ENCODE peak calls at places on chromosomes 13 and 19, in seven cellular contexts. One of them, this sample, is unnamed.

GRCh38 chr19:1074512-1075283 is 7.7 kb downstream of the ARHGAP45 start:
- DNase-seq in SJSA1: no peak
- DNase-seq in K562: peak; percentile 96
- DNase-seq in lower lobe of right lung: peak; percentile 97
- DNase-seq in neuronal stem cell: no peak
- DNase-seq in ascending aorta: peak; percentile 83
- DNase-seq in stomach: peak; percentile 94
- DNase-seq in this sample: no peak

GRCh38 chr13:23852351-23852750 is 36.8 kb downstream of the MIPEP start:
- DNase-seq in SJSA1: no peak
- DNase-seq in K562: no peak
- DNase-seq in lower lobe of right lung: no peak
- DNase-seq in neuronal stem cell: no peak
- DNase-seq in ascending aorta: no peak
- DNase-seq in stomach: no peak
- DNase-seq in this sample: no peak

GRCh38 chr13:103539265-103539664 is 473.0 kb upstream of the SLC10A2 start:
- DNase-seq in SJSA1: no peak
- DNase-seq in K562: no peak
- DNase-seq in lower lobe of right lung: no peak
- DNase-seq in neuronal stem cell: peak; percentile 48
- DNase-seq in ascending aorta: no peak
- DNase-seq in stomach: no peak
- DNase-seq in this sample: peak; percentile 90

GRCh38 chr19:42850981-42851717 is 28.4 kb downstream of the PSG1 start:
- DNase-seq in SJSA1: peak; percentile 94
- DNase-seq in K562: no peak
- DNase-seq in lower lobe of right lung: no peak
- DNase-seq in neuronal stem cell: no peak
- DNase-seq in ascending aorta: peak; percentile 85
- DNase-seq in stomach: no peak
- DNase-seq in this sample: no peak

GRCh38 chr19:2532252-2533071 is 56.5 kb downstream of the GADD45B start:
- DNase-seq in SJSA1: no peak
- DNase-seq in K562: no peak
- DNase-seq in lower lobe of right lung: no peak
- DNase-seq in neuronal stem cell: no peak
- DNase-seq in ascending aorta: no peak
- DNase-seq in stomach: no peak
- DNase-seq in this sample: no peak

GRCh38 chr13:30576528-30576927 is 41.2 kb upstream of the USPL1 start:
- DNase-seq in SJSA1: no peak
- DNase-seq in K562: no peak
- DNase-seq in lower lobe of right lung: no peak
- DNase-seq in neuronal stem cell: no peak
- DNase-seq in ascending aorta: no peak
- DNase-seq in stomach: no peak
- DNase-seq in this sample: no peak

GRCh38 chr13:114309806-114310410 is 4.4 kb upstream of the CHAMP1 start:
- DNase-seq in SJSA1: no peak
- DNase-seq in K562: no peak
- DNase-seq in lower lobe of right lung: no peak
- DNase-seq in neuronal stem cell: no peak
- DNase-seq in ascending aorta: no peak
- DNase-seq in stomach: no peak
- DNase-seq in this sample: no peak

GRCh38 chr13:36973621-36974268 is 25.4 kb downstream of the ALG5 start:
- DNase-seq in SJSA1: no peak
- DNase-seq in K562: no peak
- DNase-seq in lower lobe of right lung: no peak
- DNase-seq in neuronal stem cell: no peak
- DNase-seq in ascending aorta: no peak
- DNase-seq in stomach: no peak
- DNase-seq in this sample: no peak

GRCh38 chr13:112325941-112326645 is 50.1 kb upstream of the SPACA7 start:
- DNase-seq in SJSA1: no peak
- DNase-seq in K562: no peak
- DNase-seq in lower lobe of right lung: no peak
- DNase-seq in neuronal stem cell: no peak
- DNase-seq in ascending aorta: no peak
- DNase-seq in stomach: no peak
- DNase-seq in this sample: no peak

GRCh38 chr13:60620611-60621395 is 223.8 kb downstream of the TDRD3 start:
- DNase-seq in SJSA1: no peak
- DNase-seq in K562: no peak
- DNase-seq in lower lobe of right lung: no peak
- DNase-seq in neuronal stem cell: no peak
- DNase-seq in ascending aorta: no peak
- DNase-seq in stomach: no peak
- DNase-seq in this sample: no peak

GRCh38 chr13:87872813-87873212 is 201.6 kb downstream of the SLITRK5 start:
- DNase-seq in SJSA1: no peak
- DNase-seq in K562: no peak
- DNase-seq in lower lobe of right lung: no peak
- DNase-seq in neuronal stem cell: no peak
- DNase-seq in ascending aorta: no peak
- DNase-seq in stomach: no peak
- DNase-seq in this sample: no peak

GRCh38 chr19:2495130-2495641 is 19.3 kb downstream of the GADD45B start:
- DNase-seq in SJSA1: peak; percentile 89
- DNase-seq in K562: no peak
- DNase-seq in lower lobe of right lung: peak; percentile 92
- DNase-seq in neuronal stem cell: no peak
- DNase-seq in ascending aorta: peak; percentile 96
- DNase-seq in stomach: peak; percentile 96
- DNase-seq in this sample: no peak

GRCh38 chr13:77860621-77861020 is 58.0 kb downstream of the EDNRB start:
- DNase-seq in SJSA1: no peak
- DNase-seq in K562: no peak
- DNase-seq in lower lobe of right lung: no peak
- DNase-seq in neuronal stem cell: no peak
- DNase-seq in ascending aorta: no peak
- DNase-seq in stomach: no peak
- DNase-seq in this sample: no peak

GRCh38 chr19:34481861-34482379 is 362 bp downstream of the WTIP start:
- DNase-seq in SJSA1: no peak
- DNase-seq in K562: no peak
- DNase-seq in lower lobe of right lung: no peak
- DNase-seq in neuronal stem cell: no peak
- DNase-seq in ascending aorta: peak; percentile 68
- DNase-seq in stomach: no peak
- DNase-seq in this sample: no peak

GRCh38 chr19:48858984-48859710 is 9.3 kb downstream of the PLEKHA4 start:
- DNase-seq in SJSA1: no peak
- DNase-seq in K562: peak; percentile 89
- DNase-seq in lower lobe of right lung: peak; percentile 79
- DNase-seq in neuronal stem cell: no peak
- DNase-seq in ascending aorta: no peak
- DNase-seq in stomach: no peak
- DNase-seq in this sample: no peak

GRCh38 chr13:24605923-24606372 is 74.3 kb upstream of the ATP12A start:
- DNase-seq in SJSA1: no peak
- DNase-seq in K562: no peak
- DNase-seq in lower lobe of right lung: no peak
- DNase-seq in neuronal stem cell: no peak
- DNase-seq in ascending aorta: no peak
- DNase-seq in stomach: no peak
- DNase-seq in this sample: peak; percentile 44

GRCh38 chr19:7230826-7231225 is 63.4 kb downstream of the INSR start:
- DNase-seq in SJSA1: no peak
- DNase-seq in K562: no peak
- DNase-seq in lower lobe of right lung: no peak
- DNase-seq in neuronal stem cell: no peak
- DNase-seq in ascending aorta: peak; percentile 81
- DNase-seq in stomach: peak; percentile 29
- DNase-seq in this sample: no peak

GRCh38 chr13:47546963-47547345 is 454.1 kb downstream of the SUCLA2 start:
- DNase-seq in SJSA1: no peak
- DNase-seq in K562: no peak
- DNase-seq in lower lobe of right lung: no peak
- DNase-seq in neuronal stem cell: no peak
- DNase-seq in ascending aorta: no peak
- DNase-seq in stomach: no peak
- DNase-seq in this sample: no peak

GRCh38 chr19:45876411-45877197 is 9.3 kb downstream of the IRF2BP1 start:
- DNase-seq in SJSA1: no peak
- DNase-seq in K562: peak; percentile 78
- DNase-seq in lower lobe of right lung: no peak
- DNase-seq in neuronal stem cell: no peak
- DNase-seq in ascending aorta: no peak
- DNase-seq in stomach: peak; percentile 82
- DNase-seq in this sample: no peak

GRCh38 chr13:23610187-23610576 is 40.0 kb downstream of the TNFRSF19 start:
- DNase-seq in SJSA1: no peak
- DNase-seq in K562: no peak
- DNase-seq in lower lobe of right lung: no peak
- DNase-seq in neuronal stem cell: no peak
- DNase-seq in ascending aorta: no peak
- DNase-seq in stomach: no peak
- DNase-seq in this sample: no peak

GRCh38 chr19:32343550-32344262 is 1.7 kb upstream of the ZNF507 start:
- DNase-seq in SJSA1: no peak
- DNase-seq in K562: no peak
- DNase-seq in lower lobe of right lung: no peak
- DNase-seq in neuronal stem cell: no peak
- DNase-seq in ascending aorta: no peak
- DNase-seq in stomach: no peak
- DNase-seq in this sample: no peak

GRCh38 chr19:14409157-14410053 is 9.7 kb downstream of the DDX39A start:
- DNase-seq in SJSA1: no peak
- DNase-seq in K562: peak; percentile 7
- DNase-seq in lower lobe of right lung: no peak
- DNase-seq in neuronal stem cell: no peak
- DNase-seq in ascending aorta: no peak
- DNase-seq in stomach: no peak
- DNase-seq in this sample: no peak
- H3K27ac ChIP-seq in SJSA1: no peak overlapping the region
- H3K27ac ChIP-seq in K562: no peak overlapping the region
- H3K27ac ChIP-seq in lower lobe of right lung: peak overlapping the region; percentile 36
- H3K27ac ChIP-seq in neuronal stem cell: no peak overlapping the region
- H3K27ac ChIP-seq in ascending aorta: no peak overlapping the region
- H3K27ac ChIP-seq in stomach: no peak overlapping the region
- H3K27ac ChIP-seq in this sample: no peak overlapping the region

GRCh38 chr19:10766681-10767201 is 48.9 kb downstream of the DNM2 start:
- DNase-seq in SJSA1: no peak
- DNase-seq in K562: no peak
- DNase-seq in lower lobe of right lung: no peak
- DNase-seq in neuronal stem cell: no peak
- DNase-seq in ascending aorta: no peak
- DNase-seq in stomach: peak; percentile 68
- DNase-seq in this sample: no peak

GRCh38 chr19:10767726-10768125 is 49.8 kb downstream of the DNM2 start:
- DNase-seq in SJSA1: no peak
- DNase-seq in K562: no peak
- DNase-seq in lower lobe of right lung: no peak
- DNase-seq in neuronal stem cell: no peak
- DNase-seq in ascending aorta: no peak
- DNase-seq in stomach: no peak
- DNase-seq in this sample: no peak

GRCh38 chr19:10769533-10770491 is 51.9 kb downstream of the DNM2 start:
- DNase-seq in SJSA1: no peak
- DNase-seq in K562: peak; percentile 44
- DNase-seq in lower lobe of right lung: no peak
- DNase-seq in neuronal stem cell: no peak
- DNase-seq in ascending aorta: peak; percentile 73
- DNase-seq in stomach: peak; percentile 36
- DNase-seq in this sample: peak; percentile 77

GRCh38 chr19:10768369-10768768 is 50.5 kb downstream of the DNM2 start:
- DNase-seq in SJSA1: no peak
- DNase-seq in K562: no peak
- DNase-seq in lower lobe of right lung: no peak
- DNase-seq in neuronal stem cell: no peak
- DNase-seq in ascending aorta: no peak
- DNase-seq in stomach: no peak
- DNase-seq in this sample: no peak

GRCh38 chr19:10768936-10769335 is 51.1 kb downstream of the DNM2 start:
- DNase-seq in SJSA1: no peak
- DNase-seq in K562: no peak
- DNase-seq in lower lobe of right lung: no peak
- DNase-seq in neuronal stem cell: no peak
- DNase-seq in ascending aorta: no peak
- DNase-seq in stomach: no peak
- DNase-seq in this sample: no peak
- H3K4me3 ChIP-seq in SJSA1: no peak overlapping the region
- H3K4me3 ChIP-seq in K562: no peak overlapping the region
- H3K4me3 ChIP-seq in lower lobe of right lung: no peak overlapping the region
- H3K4me3 ChIP-seq in neuronal stem cell: no peak overlapping the region
- H3K4me3 ChIP-seq in ascending aorta: no peak overlapping the region
- H3K4me3 ChIP-seq in stomach: no peak overlapping the region
- H3K4me3 ChIP-seq in this sample: no peak overlapping the region

GRCh38 chr19:38180071-38180470 is 44.0 kb downstream of the DPF1 start:
- DNase-seq in SJSA1: no peak
- DNase-seq in K562: no peak
- DNase-seq in lower lobe of right lung: no peak
- DNase-seq in neuronal stem cell: no peak
- DNase-seq in ascending aorta: no peak
- DNase-seq in stomach: no peak
- DNase-seq in this sample: no peak

GRCh38 chr19:38183227-38183914 is 40.7 kb downstream of the DPF1 start:
- DNase-seq in SJSA1: no peak
- DNase-seq in K562: peak; percentile 89
- DNase-seq in lower lobe of right lung: no peak
- DNase-seq in neuronal stem cell: peak; percentile 60
- DNase-seq in ascending aorta: no peak
- DNase-seq in stomach: no peak
- DNase-seq in this sample: peak; percentile 39

GRCh38 chr19:38190061-38190460 is 34.0 kb downstream of the DPF1 start:
- DNase-seq in SJSA1: no peak
- DNase-seq in K562: peak; percentile 40
- DNase-seq in lower lobe of right lung: no peak
- DNase-seq in neuronal stem cell: no peak
- DNase-seq in ascending aorta: no peak
- DNase-seq in stomach: no peak
- DNase-seq in this sample: no peak

GRCh38 chr19:38182536-38183210 is 41.3 kb downstream of the DPF1 start:
- DNase-seq in SJSA1: no peak
- DNase-seq in K562: no peak
- DNase-seq in lower lobe of right lung: no peak
- DNase-seq in neuronal stem cell: no peak
- DNase-seq in ascending aorta: no peak
- DNase-seq in stomach: no peak
- DNase-seq in this sample: no peak

DNA sequence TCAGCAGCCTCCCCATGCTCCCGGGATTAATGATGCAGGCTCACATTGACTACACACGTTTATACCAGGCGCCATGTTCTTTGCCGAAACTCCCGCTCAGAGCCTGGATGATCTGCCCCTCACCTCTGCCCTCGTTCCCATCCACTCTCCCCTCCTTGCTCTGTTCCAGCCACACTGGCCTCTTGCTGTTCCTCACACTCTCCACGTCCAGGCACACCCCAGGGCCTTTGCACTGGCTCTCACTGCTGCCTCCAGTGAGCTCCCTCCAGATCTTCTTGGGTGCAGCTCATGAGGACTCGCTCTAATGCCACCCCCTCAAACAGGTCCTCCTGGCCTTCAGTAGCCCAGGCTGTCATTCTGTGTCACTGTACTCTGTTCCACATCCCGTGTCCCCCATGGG is 39.2 kb downstream of the DPF1 start:
- DNase-seq in SJSA1: no peak
- DNase-seq in K562: no peak
- DNase-seq in lower lobe of right lung: no peak
- DNase-seq in neuronal stem cell: no peak
- DNase-seq in ascending aorta: no peak
- DNase-seq in stomach: no peak
- DNase-seq in this sample: no peak
- H3K27ac ChIP-seq in SJSA1: no peak overlapping the region
- H3K27ac ChIP-seq in K562: no peak overlapping the region
- H3K27ac ChIP-seq in lower lobe of right lung: no peak overlapping the region
- H3K27ac ChIP-seq in neuronal stem cell: no peak overlapping the region
- H3K27ac ChIP-seq in ascending aorta: no peak overlapping the region
- H3K27ac ChIP-seq in stomach: no peak overlapping the region
- H3K27ac ChIP-seq in this sample: no peak overlapping the region

GRCh38 chr19:5045956-5046338 is 77.0 kb downstream of the KDM4B start:
- DNase-seq in SJSA1: no peak
- DNase-seq in K562: no peak
- DNase-seq in lower lobe of right lung: no peak
- DNase-seq in neuronal stem cell: no peak
- DNase-seq in ascending aorta: no peak
- DNase-seq in stomach: peak; percentile 67
- DNase-seq in this sample: no peak
- H3K4me3 ChIP-seq in SJSA1: no peak overlapping the region
- H3K4me3 ChIP-seq in K562: no peak overlapping the region
- H3K4me3 ChIP-seq in lower lobe of right lung: no peak overlapping the region
- H3K4me3 ChIP-seq in neuronal stem cell: no peak overlapping the region
- H3K4me3 ChIP-seq in ascending aorta: no peak overlapping the region
- H3K4me3 ChIP-seq in stomach: no peak overlapping the region
- H3K4me3 ChIP-seq in this sample: no peak overlapping the region

This sample was measured in WERI-Rb-1.